ENCODE peak calls at places on chromosomes 11 and 22, in nine cellular contexts. J is Panc1, A is GM12878, T is HL-60, P is GM23338, N is A549, D is SK-N-SH, W is K562, X is HepG2. H is an unnamed sample.

GRCh38 chr11:16917941-16918340 is 96.3 kb downstream of the PLEKHA7 start:
- DNase-seq in X (no peak), A (no peak), W (no peak), D (no peak), N (no peak), T (no peak), J (no peak), P (no peak), H (no peak)

GRCh38 chr11:58775066-58775708 is 43.4 kb upstream of the GLYAT start:
- DNase-seq in A (no peak), N (no peak), W (no peak), J (no peak), D (no peak), T (no peak), P (no peak), X (no peak), H (no peak)

GRCh38 chr11:70899616-70900015 is 352.8 kb downstream of the SHANK2 start:
- DNase-seq in W (no peak), J (no peak), A (no peak), N (no peak), D (no peak), T (no peak), X (no peak), P (no peak), H (no peak)

GRCh38 chr11:117002639-117003305 is 95.5 kb downstream of the SIK3 start:
- DNase-seq in N (no peak), X (no peak), W (peak), T (no peak), J (no peak), D (no peak), P (no peak), A (no peak), H (no peak)

GRCh38 chr11:14114269-14114668 is 151.7 kb downstream of the SPON1 start:
- DNase-seq in X (no peak), A (no peak), N (no peak), T (no peak), D (no peak), W (no peak), P (no peak), J (no peak), H (no peak)

GRCh38 chr22:24845036-24845918 is 39.3 kb downstream of the SGSM1 start:
- DNase-seq in T (peak), D (no peak), A (no peak), J (no peak), P (no peak), N (no peak), X (no peak), W (no peak), H (no peak)

GRCh38 chr11:100851584-100852152 is 164.6 kb downstream of the ARHGAP42 start:
- DNase-seq in W (no peak), A (no peak), D (no peak), N (no peak), T (no peak), P (no peak), X (no peak), J (no peak), H (no peak)

GRCh38 chr11:18312663-18313420 is 9.1 kb downstream of the HPS5 start:
- DNase-seq in A (no peak), T (no peak), N (no peak), W (no peak), X (no peak), D (no peak), P (no peak), J (no peak), H (no peak)

GRCh38 chr11:82854242-82854641 is 46.0 kb downstream of the PRCP start:
- DNase-seq in X (no peak), A (no peak), N (no peak), W (no peak), T (no peak), J (no peak), P (no peak), D (no peak), H (no peak)

GRCh38 chr11:75541301-75541929 is 15.7 kb upstream of the GDPD5 start:
- DNase-seq in T (no peak), N (no peak), A (no peak), P (no peak), J (no peak), D (no peak), W (no peak), X (no peak), H (no peak)

GRCh38 chr11:134573857-134574256 is 161.8 kb upstream of the B3GAT1 start:
- DNase-seq in N (no peak), W (no peak), J (no peak), P (no peak), D (no peak), T (no peak), A (no peak), X (no peak), H (no peak)

GRCh38 chr11:84817998-84818397 is 809.1 kb downstream of the DLG2 start:
- DNase-seq in D (no peak), W (no peak), T (no peak), A (no peak), N (no peak), X (no peak), J (no peak), P (no peak), H (no peak)

GRCh38 chr22:31210830-31211503 is 1.1 kb upstream of the LIMK2 start:
- DNase-seq in T (no peak), J (no peak), P (no peak), A (no peak), N (no peak), W (no peak), X (peak), D (no peak), H (no peak)

GRCh38 chr22:39859903-39860588 is 33.5 kb downstream of the ENTHD1 start:
- DNase-seq in A (peak), T (no peak), D (no peak), X (no peak), P (no peak), N (no peak), J (no peak), W (no peak), H (no peak)

GRCh38 chr11:109019342-109019936 is 354.6 kb downstream of the DDX10 start:
- DNase-seq in W (no peak), N (no peak), J (no peak), T (no peak), A (no peak), P (no peak), D (no peak), X (no peak), H (no peak)

GRCh38 chr22:31661851-31662667 is at the start of gene PISD:
- DNase-seq in J (peak), P (peak), D (peak), X (peak), W (peak), T (peak), N (peak), A (peak), H (peak)

GRCh38 chr11:114162719-114163123 is 103.2 kb downstream of the ZBTB16 start:
- DNase-seq in A (no peak), N (peak), X (no peak), W (no peak), J (no peak), P (no peak), T (no peak), D (peak), H (no peak)

GRCh38 chr11:69241844-69242582 is 51.9 kb upstream of the MYEOV start:
- DNase-seq in P (no peak), X (no peak), D (no peak), J (no peak), T (peak), W (no peak), A (no peak), N (no peak), H (no peak)

GRCh38 chr22:46297151-46297819 is 615 bp downstream of the GTSE1 start:
- DNase-seq in N (no peak), W (peak), J (no peak), P (peak), A (no peak), T (peak), D (no peak), X (peak), H (no peak)

GRCh38 chr11:8794677-8795103 is 112.1 kb downstream of the RPL27A start:
- DNase-seq in A (no peak), W (peak), N (no peak), D (no peak), T (no peak), J (no peak), P (peak), X (peak), H (peak)

GRCh38 chr22:49349181-49349835 is 478.4 kb downstream of the BRD1 start:
- DNase-seq in W (no peak), D (no peak), X (no peak), P (no peak), A (no peak), N (no peak), T (no peak), J (no peak), H (no peak)

GRCh38 chr11:62680825-62681240 is 2.0 kb upstream of the UBXN1 start:
- DNase-seq in D (peak), A (no peak), J (no peak), X (peak), N (peak), P (peak), T (peak), W (peak), H (peak)

GRCh38 chr11:126739499-126740145 is 260.9 kb downstream of the KIRREL3 start:
- DNase-seq in T (no peak), D (no peak), X (no peak), P (no peak), W (no peak), A (no peak), N (no peak), J (no peak), H (no peak)

GRCh38 chr22:49170053-49170452 is 657.6 kb downstream of the BRD1 start:
- DNase-seq in T (no peak), J (no peak), A (no peak), P (no peak), N (no peak), W (no peak), D (no peak), X (no peak), H (no peak)

GRCh38 chr22:39306456-39307361 is 12.7 kb downstream of the RPL3 start:
- DNase-seq in J (no peak), N (no peak), X (no peak), A (no peak), P (peak), T (peak), D (peak), W (peak), H (no peak)

GRCh38 chr22:35928273-35928798 is 100.3 kb downstream of the RBFOX2 start:
- DNase-seq in W (no peak), J (no peak), D (no peak), N (no peak), P (no peak), A (no peak), T (no peak), X (no peak), H (no peak)

GRCh38 chr22:37515902-37516301 is 3.3 kb downstream of the CARD10 start:
- DNase-seq in T (no peak), W (no peak), P (no peak), X (no peak), J (no peak), N (no peak), A (no peak), D (no peak), H (no peak)

GRCh38 chr22:43407591-43407990 is 4.2 kb upstream of the MPPED1 start:
- DNase-seq in T (no peak), J (no peak), D (no peak), W (no peak), X (no peak), P (no peak), N (no peak), A (no peak), H (no peak)

GRCh38 chr22:50531546-50532352 is 1.9 kb upstream of the TYMP start:
- DNase-seq in P (peak), X (no peak), N (no peak), T (peak), A (no peak), D (peak), W (no peak), J (no peak), H (no peak)

GRCh38 chr22:38177926-38178604 is 3.6 kb downstream of the PLA2G6 start:
- DNase-seq in W (peak), N (peak), J (peak), T (no peak), A (no peak), D (no peak), P (peak), X (peak), H (peak)

GRCh38 chr22:31496735-31497146 is 405 bp downstream of the SFI1 start:
- DNase-seq in W (peak), J (no peak), D (no peak), X (no peak), A (no peak), T (peak), N (no peak), P (no peak), H (no peak)

GRCh38 chr11:44760917-44761545 is 34.3 kb downstream of the TSPAN18 start:
- DNase-seq in N (peak), P (peak), T (no peak), X (no peak), D (peak), J (peak), W (peak), A (no peak), H (peak)

GRCh38 chr22:19815093-19815822 is 39.4 kb downstream of the GNB1L start:
- DNase-seq in A (no peak), N (no peak), W (peak), D (no peak), X (no peak), T (no peak), P (no peak), J (no peak), H (no peak)
- TF ChIP-seq REST in A (no peak), N (no peak), W (no peak), D (no peak), X (no peak), T (no peak), P (no peak), J (no peak), H (no peak)

GRCh38 chr11:19790831-19791552 is 78.4 kb downstream of the NAV2 start:
- DNase-seq in A (peak), N (no peak), X (no peak), D (no peak), W (no peak), T (no peak), P (peak), J (no peak), H (no peak)

GRCh38 chr11:19794161-19794560 is 81.5 kb downstream of the NAV2 start:
- DNase-seq in D (no peak), N (no peak), X (no peak), W (no peak), P (no peak), A (no peak), T (no peak), J (no peak), H (no peak)

GRCh38 chr11:19795082-19795481 is 82.4 kb downstream of the NAV2 start:
- DNase-seq in N (no peak), T (no peak), J (no peak), X (no peak), A (no peak), D (no peak), W (no peak), P (no peak), H (no peak)

GRCh38 chr11:19792510-19792909 is 79.9 kb downstream of the NAV2 start:
- DNase-seq in X (no peak), P (no peak), W (no peak), D (peak), A (no peak), T (no peak), N (no peak), J (no peak), H (no peak)

DNA sequence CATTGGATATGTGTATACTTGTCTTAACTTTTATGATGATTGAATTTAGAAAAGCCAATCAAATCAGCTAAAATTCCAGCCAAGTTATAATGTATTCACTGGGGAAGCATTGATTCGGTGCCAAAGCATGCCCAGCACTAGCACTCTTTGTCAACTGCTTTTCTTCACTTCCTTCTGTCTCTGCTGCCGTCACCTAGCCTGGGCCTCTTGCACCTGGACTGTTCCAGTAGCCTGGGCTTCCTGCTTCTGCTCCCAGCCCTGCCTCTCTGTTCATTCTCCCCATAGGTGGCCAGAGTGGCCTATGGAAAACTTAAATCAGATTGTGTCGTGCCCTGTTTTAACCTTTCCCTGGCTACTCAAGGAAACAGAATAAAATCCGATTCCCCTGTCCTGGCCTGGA is 80.7 kb downstream of the NAV2 start:
- DNase-seq in D (no peak), N (no peak), T (no peak), W (no peak), J (no peak), A (no peak), P (no peak), X (no peak), H (no peak)
- TF ChIP-seq REST in D (no peak), N (no peak), T (no peak), W (no peak), J (no peak), A (no peak), P (no peak), X (no peak), H (no peak)

GRCh38 chr11:78254263-78254662 is 65.5 kb downstream of the USP35 start:
- DNase-seq in D (no peak), J (no peak), A (no peak), N (no peak), P (no peak), W (no peak), T (no peak), X (no peak), H (no peak)
- TF ChIP-seq REST in D (no peak), J (no peak), A (no peak), N (no peak), P (no peak), W (no peak), T (no peak), X (no peak), H (no peak)

GRCh38 chr11:3609416-3610265 is 32.2 kb downstream of the ART5 start:
- DNase-seq in X (peak), A (no peak), T (peak), P (peak), D (peak), J (peak), N (peak), W (peak), H (peak)
- TF ChIP-seq REST in X (no peak), A (no peak), T (no peak), P (no peak), D (no peak), J (no peak), N (no peak), W (no peak), H (no peak)